ENCODE peak calls at places on chromosomes 1 and 21, in seven cellular contexts. C, S, A, D, H, G and X are unnamed samples.

GRCh38 chr1:246724001-246724724 is at the start of gene SCCPDH:
- DNase-seq in C (peak), S (no peak), A (peak), D (peak), H (peak), G (peak), X (peak)

GRCh38 chr21:20647603-20648002 is 350.6 kb upstream of the NCAM2 start:
- DNase-seq in C (peak), S (no peak), A (no peak), D (no peak), H (no peak), G (no peak), X (no peak)

GRCh38 chr1:62900566-62900965 is 116.6 kb downstream of the ATG4C start:
- DNase-seq in C (no peak), S (no peak), A (no peak), D (no peak), H (no peak), G (no peak), X (no peak)

GRCh38 chr1:182129398-182129797 is 67.9 kb upstream of the ZNF648 start:
- DNase-seq in C (no peak), S (no peak), A (no peak), D (no peak), H (no peak), G (no peak), X (no peak)

GRCh38 chr1:221392453-221392852 is 349.4 kb downstream of the DUSP10 start:
- DNase-seq in C (peak), S (no peak), A (no peak), D (no peak), H (peak), G (no peak), X (no peak)

GRCh38 chr1:164765557-164765956 is 206.6 kb downstream of the PBX1 start:
- DNase-seq in C (peak), S (no peak), A (no peak), D (no peak), H (peak), G (no peak), X (no peak)

GRCh38 chr1:34631126-34631525 is 123.7 kb upstream of the GJB5 start:
- DNase-seq in C (no peak), S (no peak), A (no peak), D (no peak), H (no peak), G (no peak), X (no peak)

GRCh38 chr1:184753608-184754478 is 815 bp downstream of the EDEM3 start:
- DNase-seq in C (peak), S (no peak), A (peak), D (peak), H (no peak), G (peak), X (peak)

GRCh38 chr21:45234906-45235305 is 52.8 kb downstream of the POFUT2 start:
- DNase-seq in C (no peak), S (no peak), A (no peak), D (no peak), H (no peak), G (no peak), X (no peak)

GRCh38 chr21:45234127-45234526 is 53.6 kb downstream of the POFUT2 start:
- DNase-seq in C (no peak), S (no peak), A (no peak), D (no peak), H (no peak), G (no peak), X (no peak)

GRCh38 chr21:45241357-45241756 is 46.3 kb downstream of the POFUT2 start:
- DNase-seq in C (no peak), S (no peak), A (no peak), D (no peak), H (no peak), G (no peak), X (no peak)

GRCh38 chr21:45235488-45235887 is 52.2 kb downstream of the POFUT2 start:
- DNase-seq in C (no peak), S (no peak), A (no peak), D (no peak), H (no peak), G (no peak), X (no peak)

GRCh38 chr21:45236481-45236880 is 51.2 kb downstream of the POFUT2 start:
- DNase-seq in C (no peak), S (no peak), A (no peak), D (no peak), H (no peak), G (no peak), X (peak)
- TF ChIP-seq CTCF in C (no peak), S (peak), A (no peak), D (no peak), H (no peak), G (peak), X (peak)

DNA sequence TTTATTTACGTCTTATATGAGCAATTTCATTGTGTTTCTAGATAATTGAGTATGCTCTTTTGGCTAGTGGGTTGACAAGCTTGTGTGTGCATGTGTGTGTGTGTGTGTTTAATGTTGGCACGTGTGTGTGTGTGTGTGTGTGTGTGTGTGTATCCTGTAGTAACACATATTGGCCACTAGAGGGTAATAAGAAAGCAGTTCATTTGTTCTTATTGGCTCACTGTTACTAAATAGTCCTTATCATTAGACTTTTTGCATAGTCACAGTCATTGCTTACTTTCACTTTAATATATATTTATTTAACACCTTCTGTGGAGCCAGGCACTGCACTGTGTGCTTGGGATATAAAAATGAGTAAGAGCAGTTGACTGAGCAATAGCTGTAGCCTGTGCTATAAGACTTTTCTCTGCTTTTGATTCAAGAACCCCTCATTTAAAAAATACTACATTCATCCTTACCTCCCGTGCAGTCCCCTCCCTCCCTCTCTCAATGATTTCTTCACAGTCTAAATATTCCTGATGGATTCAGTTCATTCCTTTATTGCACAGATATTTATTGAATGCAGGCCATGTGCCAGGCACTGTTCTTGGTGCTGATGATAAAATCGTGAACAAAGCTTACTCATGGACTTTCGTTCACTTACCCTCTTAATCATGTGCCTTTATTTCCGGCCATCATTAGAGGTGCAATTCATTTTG is 96.7 kb downstream of the DYRK1A start:
- DNase-seq in C (peak), S (peak), A (no peak), D (peak), H (no peak), G (peak), X (peak)
- H3K4me3 ChIP-seq in C (peak), S (no peak), A (no peak), D (no peak), H (peak), G (no peak), X (no peak)

GRCh38 chr21:35783686-35784085 is 276.6 kb downstream of the SETD4 start:
- DNase-seq in C (peak), S (no peak), A (no peak), D (no peak), H (no peak), G (no peak), X (no peak)
- TF ChIP-seq CTCF in C (no peak), S (no peak), A (no peak), D (no peak), H (no peak), G (no peak), X (no peak)

GRCh38 chr1:3747522-3747848 is 4.8 kb upstream of the CCDC27 start:
- DNase-seq in C (no peak), S (no peak), A (no peak), D (no peak), H (no peak), G (no peak), X (no peak)
- H3K4me3 ChIP-seq in C (peak), S (peak), A (peak), D (peak), H (peak), G (peak), X (peak)

GRCh38 chr1:235642943-235643371 is 6.6 kb downstream of the GNG4 start:
- DNase-seq in C (no peak), S (no peak), A (no peak), D (no peak), H (no peak), G (no peak), X (no peak)
- TF ChIP-seq CTCF in C (no peak), S (no peak), A (no peak), D (no peak), H (no peak), G (no peak), X (no peak)

GRCh38 chr1:28926629-28927441 is 12.5 kb downstream of the EPB41 start:
- DNase-seq in C (no peak), S (peak), A (no peak), D (no peak), H (no peak), G (peak), X (peak)
- H3K4me3 ChIP-seq in C (no peak), S (peak), A (no peak), D (no peak), H (no peak), G (no peak), X (peak)

DNA sequence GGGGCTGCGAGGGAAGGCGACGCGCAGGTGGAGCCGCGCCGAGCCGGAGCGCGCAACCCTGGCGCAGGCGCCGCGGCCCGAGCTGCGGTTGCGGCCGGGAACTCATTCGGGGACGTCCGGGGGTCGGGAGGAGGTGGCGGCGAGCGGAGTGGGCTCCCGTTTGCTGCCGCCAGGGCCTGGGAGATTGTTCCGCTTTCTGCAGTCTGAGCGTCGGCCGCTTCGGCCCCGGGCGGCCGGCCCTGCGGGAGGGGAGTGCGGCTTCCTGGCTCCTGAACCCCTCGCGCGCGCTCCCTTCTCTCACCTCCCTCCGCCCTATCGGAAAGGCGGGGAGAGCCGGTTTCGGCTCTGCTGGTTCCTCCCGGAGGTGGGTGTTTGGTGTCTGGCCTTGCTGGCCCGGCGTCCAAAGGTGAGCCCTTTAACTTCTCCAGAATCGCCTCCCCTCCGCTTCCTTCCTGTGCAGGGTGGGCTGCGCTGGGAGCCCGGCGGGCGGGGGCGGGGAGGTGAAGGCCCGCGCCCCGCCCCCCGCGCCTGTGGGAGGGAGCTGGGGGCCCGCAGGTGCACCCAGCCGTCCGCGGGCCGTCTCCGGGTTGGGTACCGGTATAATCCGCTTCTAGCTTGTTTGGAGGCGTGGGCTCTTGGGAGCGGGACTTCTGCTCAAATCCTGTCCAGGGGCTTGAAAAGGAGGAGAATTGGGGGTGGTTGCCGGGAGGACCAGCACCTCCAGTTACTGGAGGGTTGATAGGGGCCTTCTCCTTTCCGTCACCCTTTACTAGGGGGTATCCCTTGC is 683 bp downstream of the LRRC8D start:
- DNase-seq in C (peak), S (no peak), A (peak), D (peak), H (no peak), G (peak), X (peak)
- TF ChIP-seq CTCF in C (peak), S (no peak), A (no peak), D (no peak), H (peak), G (no peak), X (no peak)

GRCh38 chr1:66761273-66761672 is 9.0 kb downstream of the DYNLT5 start:
- DNase-seq in C (no peak), S (no peak), A (no peak), D (peak), H (no peak), G (no peak), X (no peak)

GRCh38 chr1:66757740-66758139 is 5.5 kb downstream of the DYNLT5 start:
- DNase-seq in C (no peak), S (no peak), A (no peak), D (no peak), H (no peak), G (no peak), X (no peak)

GRCh38 chr1:66760506-66760905 is 8.2 kb downstream of the DYNLT5 start:
- DNase-seq in C (no peak), S (no peak), A (no peak), D (no peak), H (no peak), G (no peak), X (no peak)

GRCh38 chr1:66752671-66753371 is 562 bp downstream of the DYNLT5 start:
- DNase-seq in C (no peak), S (no peak), A (no peak), D (no peak), H (no peak), G (no peak), X (no peak)

GRCh38 chr1:66758247-66758755 is 6.0 kb downstream of the DYNLT5 start:
- DNase-seq in C (no peak), S (peak), A (no peak), D (no peak), H (no peak), G (peak), X (peak)
- H3K4me3 ChIP-seq in C (no peak), S (no peak), A (no peak), D (no peak), H (no peak), G (no peak), X (no peak)